ENCODE peak calls at places on chromosomes 7 and 10, in eight cellular contexts. M is AG04450; A is A549; K is body of pancreas; T is foreskin melanocyte; Y is activated T-helper 9 cell treated with anti-CD3 and anti-CD28 coated beads, Interleukin-2, amount 50 U/mL, for 16 hours; W is stomach; U is effector CD8-positive, alpha-beta T cell. Z is an unnamed sample.

GRCh38 chr10:8229153-8229552 is 174.7 kb downstream of the GATA3 start:
- DNase-seq in T (no peak), W (no peak), M (no peak), K (no peak), A (no peak), Y (no peak), U (no peak), Z (no peak)

GRCh38 chr7:87580636-87581035 is 20.0 kb downstream of the ABCB1 start:
- DNase-seq in K (no peak), T (no peak), M (no peak), Y (no peak), A (no peak), U (no peak), W (no peak), Z (no peak)

GRCh38 chr10:12617205-12618175 is 268.1 kb downstream of the CAMK1D start:
- DNase-seq in K (no peak), M (no peak), A (no peak), Y (no peak), T (no peak), U (no peak), W (no peak), Z (no peak)

GRCh38 chr7:131623154-131623553 is 66.7 kb upstream of the PODXL start:
- DNase-seq in W (no peak), Y (no peak), M (no peak), A (no peak), T (no peak), K (peak), U (no peak), Z (peak)

GRCh38 chr10:112919721-112920120 is 30.3 kb upstream of the TCF7L2 start:
- DNase-seq in K (no peak), W (peak), M (no peak), A (peak), U (no peak), T (no peak), Y (no peak), Z (no peak)

GRCh38 chr7:99004216-99004615 is 125.9 kb downstream of the TRRAP start:
- DNase-seq in M (no peak), A (no peak), K (peak), Y (no peak), U (no peak), T (no peak), W (no peak), Z (peak)

GRCh38 chr10:227014-227413 is 91.8 kb downstream of the ZMYND11 start:
- DNase-seq in K (no peak), M (no peak), A (no peak), Y (no peak), U (no peak), W (no peak), T (no peak), Z (no peak)

GRCh38 chr10:86759073-86759672 is 2.8 kb downstream of the BMPR1A start:
- DNase-seq in A (no peak), U (no peak), M (no peak), Y (no peak), W (no peak), T (no peak), K (no peak), Z (no peak)

GRCh38 chr10:70773461-70773860 is 11.7 kb downstream of the TBATA start:
- DNase-seq in A (no peak), Y (no peak), K (no peak), U (no peak), W (peak), M (no peak), T (no peak), Z (no peak)

GRCh38 chr7:37833107-37833817 is 15.1 kb upstream of the NME8 start:
- DNase-seq in A (peak), U (peak), M (no peak), K (peak), Y (no peak), T (peak), W (no peak), Z (no peak)

Z was measured in left lobe of liver.